ENCODE peak calls at places on chromosomes 5 and 9, in five cellular contexts. One of them, this sample, is unnamed.
A peak's percentile ranks its signal among the peaks of the same experiment; 100 is the strongest.

GRCh38 chr9:7209990-7210389 is 452.2 kb downstream of the KDM4C start:
- DNase-seq in neuronal stem cell: no peak
- DNase-seq in pancreas: no peak
- DNase-seq in HL-60: no peak
- DNase-seq in WERI-Rb-1: no peak
- DNase-seq in this sample: no peak

GRCh38 chr5:28743362-28743761 is 1705.0 kb upstream of the CDH9 start:
- DNase-seq in neuronal stem cell: no peak
- DNase-seq in pancreas: no peak
- DNase-seq in HL-60: no peak
- DNase-seq in WERI-Rb-1: no peak
- DNase-seq in this sample: no peak

GRCh38 chr5:159444441-159445082 is 114.3 kb upstream of the IL12B start:
- DNase-seq in neuronal stem cell: peak; percentile 39
- DNase-seq in pancreas: no peak
- DNase-seq in HL-60: no peak
- DNase-seq in WERI-Rb-1: no peak
- DNase-seq in this sample: no peak

GRCh38 chr9:121285835-121286687 is 18.1 kb downstream of the GSN start:
- DNase-seq in neuronal stem cell: no peak
- DNase-seq in pancreas: no peak
- DNase-seq in HL-60: peak; percentile 43
- DNase-seq in WERI-Rb-1: peak; percentile 62
- DNase-seq in this sample: peak; percentile 44

GRCh38 chr9:14250779-14251145 is 63.2 kb downstream of the NFIB start:
- DNase-seq in neuronal stem cell: no peak
- DNase-seq in pancreas: no peak
- DNase-seq in HL-60: no peak
- DNase-seq in WERI-Rb-1: no peak
- DNase-seq in this sample: no peak

GRCh38 chr5:14295610-14296009 is 152.5 kb downstream of the TRIO start:
- DNase-seq in neuronal stem cell: no peak
- DNase-seq in pancreas: no peak
- DNase-seq in HL-60: no peak
- DNase-seq in WERI-Rb-1: no peak
- DNase-seq in this sample: no peak

GRCh38 chr5:54524704-54525103 is 7.1 kb downstream of the SNX18 start:
- DNase-seq in neuronal stem cell: no peak
- DNase-seq in pancreas: peak; percentile 75
- DNase-seq in HL-60: no peak
- DNase-seq in WERI-Rb-1: no peak
- DNase-seq in this sample: no peak

GRCh38 chr5:125987677-125988255 is 435.4 kb upstream of the GRAMD2B start:
- DNase-seq in neuronal stem cell: no peak
- DNase-seq in pancreas: no peak
- DNase-seq in HL-60: no peak
- DNase-seq in WERI-Rb-1: no peak
- DNase-seq in this sample: no peak

GRCh38 chr5:154873791-154874331 is 15.4 kb downstream of the CNOT8 start:
- DNase-seq in neuronal stem cell: no peak
- DNase-seq in pancreas: no peak
- DNase-seq in HL-60: no peak
- DNase-seq in WERI-Rb-1: no peak
- DNase-seq in this sample: no peak

GRCh38 chr5:172925336-172925948 is 33.8 kb upstream of the RPL26L1 start:
- DNase-seq in neuronal stem cell: no peak
- DNase-seq in pancreas: no peak
- DNase-seq in HL-60: no peak
- DNase-seq in WERI-Rb-1: no peak
- DNase-seq in this sample: no peak

GRCh38 chr5:1007681-1008450 is 736 bp upstream of the NKD2 start:
- DNase-seq in neuronal stem cell: no peak
- DNase-seq in pancreas: peak; percentile 76
- DNase-seq in HL-60: no peak
- DNase-seq in WERI-Rb-1: peak; percentile 10
- DNase-seq in this sample: no peak

GRCh38 chr9:28197653-28198052 is 624.4 kb upstream of the C9orf72 start:
- DNase-seq in neuronal stem cell: no peak
- DNase-seq in pancreas: no peak
- DNase-seq in HL-60: no peak
- DNase-seq in WERI-Rb-1: no peak
- DNase-seq in this sample: no peak

GRCh38 chr5:12780536-12780935 is 876.3 kb upstream of the CTNND2 start:
- DNase-seq in neuronal stem cell: no peak
- DNase-seq in pancreas: no peak
- DNase-seq in HL-60: no peak
- DNase-seq in WERI-Rb-1: no peak
- DNase-seq in this sample: no peak

GRCh38 chr9:37917315-37917731 is 13.4 kb upstream of the SLC25A51 start:
- DNase-seq in neuronal stem cell: no peak
- DNase-seq in pancreas: no peak
- DNase-seq in HL-60: no peak
- DNase-seq in WERI-Rb-1: no peak
- DNase-seq in this sample: no peak

GRCh38 chr5:170546257-170546656 is 42.4 kb downstream of the KCNIP1 start:
- DNase-seq in neuronal stem cell: no peak
- DNase-seq in pancreas: no peak
- DNase-seq in HL-60: no peak
- DNase-seq in WERI-Rb-1: no peak
- DNase-seq in this sample: no peak

GRCh38 chr5:139769477-139769876 is 26.1 kb upstream of the PSD2 start:
- DNase-seq in neuronal stem cell: no peak
- DNase-seq in pancreas: no peak
- DNase-seq in HL-60: no peak
- DNase-seq in WERI-Rb-1: no peak
- DNase-seq in this sample: no peak

GRCh38 chr9:72600671-72601070 is 79.3 kb downstream of the TMC1 start:
- DNase-seq in neuronal stem cell: no peak
- DNase-seq in pancreas: no peak
- DNase-seq in HL-60: no peak
- DNase-seq in WERI-Rb-1: no peak
- DNase-seq in this sample: no peak

GRCh38 chr9:88651682-88652633 is 117.0 kb downstream of the NXNL2 start:
- DNase-seq in neuronal stem cell: no peak
- DNase-seq in pancreas: no peak
- DNase-seq in HL-60: no peak
- DNase-seq in WERI-Rb-1: no peak
- DNase-seq in this sample: no peak

DNA sequence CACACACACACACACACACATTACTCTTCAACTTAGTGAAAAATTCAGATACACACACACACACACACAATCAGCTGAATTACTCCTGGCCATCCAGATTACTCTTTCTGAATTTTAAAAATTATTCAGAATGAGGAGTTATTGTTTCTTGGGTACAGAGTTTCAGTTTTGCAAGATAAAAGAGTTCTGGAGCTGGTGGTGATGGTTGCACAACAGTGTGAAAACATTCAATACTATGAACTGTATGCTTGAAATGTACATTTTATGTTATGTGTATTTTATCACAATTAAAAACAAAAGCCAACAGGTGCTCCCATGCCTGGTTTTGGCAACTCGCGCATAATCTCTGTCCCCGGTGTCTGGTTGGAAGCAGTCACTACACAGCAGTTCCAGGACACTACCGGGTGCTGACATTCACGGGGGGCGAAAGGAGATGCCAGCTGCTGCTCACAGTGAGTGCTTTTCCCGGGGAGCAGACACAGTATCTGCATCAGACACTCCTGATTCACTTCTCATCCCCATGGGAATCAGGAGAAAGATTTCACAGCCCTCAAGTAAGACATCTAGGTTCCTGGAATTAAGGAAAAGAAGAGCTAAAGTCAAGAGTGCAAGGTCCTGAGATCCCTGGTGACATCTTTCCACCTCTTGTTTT is 55.7 kb downstream of the LHFPL2 start:
- DNase-seq in neuronal stem cell: no peak
- DNase-seq in pancreas: no peak
- DNase-seq in HL-60: no peak
- DNase-seq in WERI-Rb-1: no peak
- DNase-seq in this sample: no peak
- H3K27ac ChIP-seq in neuronal stem cell: no peak overlapping the region
- H3K27ac ChIP-seq in pancreas: peak overlapping the region; percentile 9
- H3K27ac ChIP-seq in HL-60: no peak overlapping the region
- H3K27ac ChIP-seq in WERI-Rb-1: no peak overlapping the region
- H3K27ac ChIP-seq in this sample: no peak overlapping the region

DNA sequence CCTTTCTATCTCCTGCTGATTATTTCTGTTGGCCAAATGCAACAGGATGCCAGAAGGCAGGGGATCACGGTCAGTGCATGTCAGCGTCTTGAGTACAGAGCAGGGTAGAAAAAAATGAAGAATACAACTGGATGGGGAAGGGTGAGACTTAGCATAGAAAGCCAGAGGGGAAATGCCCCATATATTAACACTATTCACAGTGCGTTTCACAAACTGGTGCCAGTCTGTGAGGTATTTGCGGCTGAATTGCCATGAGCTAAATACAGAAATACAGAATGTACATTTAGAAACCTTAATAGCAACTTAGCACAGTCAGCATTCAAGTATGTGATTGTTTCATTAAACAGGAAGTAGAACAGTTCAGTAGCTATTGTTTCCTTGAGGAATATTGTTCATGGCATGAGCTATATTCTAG is 31.0 kb upstream of the SLC1A3 start:
- DNase-seq in neuronal stem cell: no peak
- DNase-seq in pancreas: no peak
- DNase-seq in HL-60: no peak
- DNase-seq in WERI-Rb-1: no peak
- DNase-seq in this sample: no peak
- H3K27ac ChIP-seq in neuronal stem cell: no peak overlapping the region
- H3K27ac ChIP-seq in pancreas: no peak overlapping the region
- H3K27ac ChIP-seq in HL-60: no peak overlapping the region
- H3K27ac ChIP-seq in WERI-Rb-1: no peak overlapping the region
- H3K27ac ChIP-seq in this sample: no peak overlapping the region

GRCh38 chr9:1083325-1083913 is 33.3 kb downstream of the DMRT2 start:
- DNase-seq in neuronal stem cell: peak; percentile 8
- DNase-seq in pancreas: no peak
- DNase-seq in HL-60: no peak
- DNase-seq in WERI-Rb-1: no peak
- DNase-seq in this sample: peak; percentile 45

GRCh38 chr9:1073497-1073896 is 23.3 kb downstream of the DMRT2 start:
- DNase-seq in neuronal stem cell: no peak
- DNase-seq in pancreas: no peak
- DNase-seq in HL-60: no peak
- DNase-seq in WERI-Rb-1: no peak
- DNase-seq in this sample: no peak

GRCh38 chr9:1071730-1072129 is 21.6 kb downstream of the DMRT2 start:
- DNase-seq in neuronal stem cell: no peak
- DNase-seq in pancreas: no peak
- DNase-seq in HL-60: no peak
- DNase-seq in WERI-Rb-1: no peak
- DNase-seq in this sample: no peak

GRCh38 chr9:1077616-1078015 is 27.5 kb downstream of the DMRT2 start:
- DNase-seq in neuronal stem cell: no peak
- DNase-seq in pancreas: no peak
- DNase-seq in HL-60: no peak
- DNase-seq in WERI-Rb-1: no peak
- DNase-seq in this sample: no peak
- H3K27ac ChIP-seq in neuronal stem cell: no peak overlapping the region
- H3K27ac ChIP-seq in pancreas: no peak overlapping the region
- H3K27ac ChIP-seq in HL-60: no peak overlapping the region
- H3K27ac ChIP-seq in WERI-Rb-1: no peak overlapping the region
- H3K27ac ChIP-seq in this sample: no peak overlapping the region

GRCh38 chr9:97301974-97302373 is 5.5 kb upstream of the CCDC180 start:
- DNase-seq in neuronal stem cell: no peak
- DNase-seq in pancreas: no peak
- DNase-seq in HL-60: no peak
- DNase-seq in WERI-Rb-1: no peak
- DNase-seq in this sample: no peak
- H3K27ac ChIP-seq in neuronal stem cell: no peak overlapping the region
- H3K27ac ChIP-seq in pancreas: no peak overlapping the region
- H3K27ac ChIP-seq in HL-60: no peak overlapping the region
- H3K27ac ChIP-seq in WERI-Rb-1: no peak overlapping the region
- H3K27ac ChIP-seq in this sample: no peak overlapping the region

GRCh38 chr5:156528673-156529072 is 201.7 kb downstream of the SGCD start:
- DNase-seq in neuronal stem cell: no peak
- DNase-seq in pancreas: no peak
- DNase-seq in HL-60: no peak
- DNase-seq in WERI-Rb-1: no peak
- DNase-seq in this sample: no peak
- H3K27ac ChIP-seq in neuronal stem cell: no peak overlapping the region
- H3K27ac ChIP-seq in pancreas: no peak overlapping the region
- H3K27ac ChIP-seq in HL-60: no peak overlapping the region
- H3K27ac ChIP-seq in WERI-Rb-1: no peak overlapping the region
- H3K27ac ChIP-seq in this sample: no peak overlapping the region

DNA sequence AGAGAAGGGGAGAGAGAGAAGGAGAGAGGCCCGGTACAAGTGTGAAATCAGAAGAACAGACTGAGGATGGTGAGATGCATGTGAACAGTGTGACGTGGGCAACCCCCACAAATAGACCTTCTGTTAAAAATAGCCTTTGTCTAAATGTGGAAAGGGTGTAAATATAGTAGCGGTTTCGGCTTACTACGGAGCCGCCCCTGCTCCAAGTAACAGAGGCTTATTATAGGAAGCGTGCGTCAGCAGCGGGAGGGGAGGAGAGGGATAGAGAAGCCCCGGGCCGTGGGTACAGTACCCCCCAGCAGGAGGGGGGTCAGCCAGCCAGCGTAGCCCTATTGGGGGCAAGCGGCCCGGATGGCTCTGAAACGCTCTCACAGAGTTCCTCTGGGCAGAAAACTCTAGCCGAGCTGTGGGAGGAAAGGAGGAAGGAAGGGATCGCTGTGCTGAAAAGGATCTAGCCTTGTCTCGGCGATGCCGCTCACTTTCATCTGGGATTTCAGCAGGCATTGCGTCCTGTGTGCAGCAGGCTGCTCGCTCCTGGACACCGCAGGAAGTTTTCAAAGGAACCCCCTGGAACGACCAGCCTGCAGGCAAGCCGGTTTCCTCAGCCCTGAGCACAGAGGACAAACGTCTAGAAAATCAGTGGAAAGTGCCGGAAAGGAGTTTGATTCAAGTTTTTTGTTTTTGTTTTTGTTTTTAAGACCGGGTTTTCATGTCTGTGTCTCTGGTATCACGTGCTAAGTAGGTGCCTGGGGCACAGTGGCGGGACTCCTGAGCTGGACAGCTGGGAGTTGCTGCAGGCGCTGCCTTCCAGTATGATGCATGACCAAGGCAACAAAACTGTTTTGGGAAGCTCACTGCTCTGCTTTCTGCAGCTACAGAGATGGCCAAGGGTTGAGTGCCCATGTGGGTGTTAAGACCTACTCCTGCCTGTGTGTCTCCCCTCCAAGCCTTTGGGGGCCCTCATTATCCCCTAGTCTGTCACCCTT is 146.6 kb downstream of the SEC61B start:
- DNase-seq in neuronal stem cell: peak; percentile 12
- DNase-seq in pancreas: no peak
- DNase-seq in HL-60: peak; percentile 26
- DNase-seq in WERI-Rb-1: peak; percentile 45
- DNase-seq in this sample: peak; percentile 13
- H3K27ac ChIP-seq in neuronal stem cell: no peak overlapping the region
- H3K27ac ChIP-seq in pancreas: no peak overlapping the region
- H3K27ac ChIP-seq in HL-60: no peak overlapping the region
- H3K27ac ChIP-seq in WERI-Rb-1: no peak overlapping the region
- H3K27ac ChIP-seq in this sample: peak overlapping the region; percentile 8